ENCODE peak calls at places on chromosome 22, in four cellular contexts. B, Z, Q and A are unnamed samples.

GRCh38 chr22:46004105-46004866 is 27.3 kb upstream of the WNT7B start:
- DNase-seq in B (no peak), Z (no peak), Q (no peak), A (no peak)

GRCh38 chr22:46788426-46789168 is 26.1 kb downstream of the TBC1D22A start:
- DNase-seq in B (no peak), Z (peak; percentile 8), Q (no peak), A (no peak)

GRCh38 chr22:30397656-30398635 is 1.1 kb downstream of the SEC14L2 start:
- DNase-seq in B (peak; percentile 43), Z (no peak), Q (no peak), A (no peak)

GRCh38 chr22:24444251-24444650 is 16.9 kb downstream of the ADORA2A start:
- DNase-seq in B (no peak), Z (no peak), Q (no peak), A (no peak)

GRCh38 chr22:47267531-47268282 is 505.3 kb downstream of the TBC1D22A start:
- DNase-seq in B (no peak), Z (no peak), Q (no peak), A (no peak)

GRCh38 chr22:27655582-27656185 is 145.9 kb downstream of the MN1 start:
- DNase-seq in B (no peak), Z (no peak), Q (no peak), A (no peak)

GRCh38 chr22:46641829-46642266 is 21.7 kb downstream of the GRAMD4 start:
- DNase-seq in B (no peak), Z (no peak), Q (no peak), A (no peak)

GRCh38 chr22:46070722-46071450 is 79.4 kb upstream of the PPARA start:
- DNase-seq in B (peak; percentile 88), Z (peak; percentile 52), Q (no peak), A (no peak)

GRCh38 chr22:47046411-47047065 is 284.1 kb downstream of the TBC1D22A start:
- DNase-seq in B (no peak), Z (no peak), Q (no peak), A (no peak)

GRCh38 chr22:25496396-25497064 is 67.9 kb upstream of the GRK3 start:
- DNase-seq in B (no peak), Z (no peak), Q (no peak), A (no peak)

GRCh38 chr22:17563936-17564391 is 666 bp downstream of the SLC25A18 start:
- DNase-seq in B (no peak), Z (no peak), Q (no peak), A (no peak)

GRCh38 chr22:35154937-35155387 is 89.0 kb downstream of the ISX start:
- DNase-seq in B (peak; percentile 63), Z (peak; percentile 86), Q (peak; percentile 70), A (peak; percentile 81)

GRCh38 chr22:30217698-30218565 is 28.6 kb downstream of the LIF start:
- DNase-seq in B (no peak), Z (no peak), Q (no peak), A (no peak)

GRCh38 chr22:19878461-19879247 is 24.0 kb upstream of the GNB1L start:
- DNase-seq in B (peak; percentile 34), Z (peak; percentile 8), Q (no peak), A (peak; percentile 40)

GRCh38 chr22:33539902-33540751 is 380.1 kb downstream of the LARGE1 start:
- DNase-seq in B (no peak), Z (no peak), Q (no peak), A (no peak)

GRCh38 chr22:49676783-49677494 is 150.7 kb downstream of the BRD1 start:
- DNase-seq in B (no peak), Z (no peak), Q (no peak), A (peak; percentile 29)
- TF ChIP-seq TEAD4 in B (no peak), Z (no peak), Q (no peak), A (no peak)

DNA sequence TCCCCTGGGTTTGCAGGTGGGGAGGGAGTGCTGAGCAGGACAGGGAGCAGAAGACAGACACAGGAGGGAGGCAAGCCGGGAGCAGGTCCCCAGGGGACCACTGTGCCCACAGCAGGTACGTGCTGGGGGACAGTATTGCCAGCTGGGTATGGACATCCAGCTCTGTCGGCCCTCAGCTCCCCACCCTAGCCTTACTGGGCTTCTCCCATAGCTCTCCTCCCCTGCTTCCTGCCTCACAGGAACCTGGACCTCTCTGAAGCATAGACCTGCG is 9.8 kb downstream of the LRRC74B start:
- DNase-seq in B (no peak), Z (no peak), Q (no peak), A (no peak)
- TF ChIP-seq TEAD4 in B (no peak), Z (no peak), Q (no peak), A (no peak)

DNA sequence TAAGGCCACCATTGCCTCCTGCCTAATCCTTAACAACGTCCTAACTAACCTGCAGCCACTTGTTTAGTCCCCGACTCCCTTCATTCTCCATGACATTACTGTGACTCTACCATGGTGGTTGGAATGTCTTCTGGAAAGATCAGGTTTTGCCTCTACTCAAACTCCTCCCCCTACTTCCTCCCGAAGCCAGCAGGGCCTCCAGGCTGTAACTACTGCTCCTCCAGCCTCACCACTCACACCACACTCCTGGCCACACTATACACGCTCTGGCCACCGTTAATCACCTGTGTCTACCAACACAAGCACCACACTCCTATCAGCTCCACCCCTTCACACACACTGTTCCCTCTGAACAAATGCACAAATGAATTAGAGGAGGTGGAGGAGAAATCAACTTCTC is 69.2 kb downstream of the PACSIN2 start:
- DNase-seq in B (no peak), Z (no peak), Q (peak; percentile 27), A (no peak)
- TF ChIP-seq TEAD4 in B (no peak), Z (no peak), Q (no peak), A (peak; percentile 22)

GRCh38 chr22:44574057-44574456 is 76.0 kb upstream of the RTL6 start:
- DNase-seq in B (no peak), Z (no peak), Q (no peak), A (no peak)

GRCh38 chr22:44575344-44576268 is 77.6 kb upstream of the RTL6 start:
- DNase-seq in B (peak; percentile 64), Z (no peak), Q (no peak), A (no peak)

GRCh38 chr22:44576311-44577260 is 78.6 kb upstream of the RTL6 start:
- DNase-seq in B (no peak), Z (no peak), Q (no peak), A (no peak)

GRCh38 chr22:44573451-44573850 is 75.4 kb upstream of the RTL6 start:
- DNase-seq in B (no peak), Z (no peak), Q (no peak), A (no peak)

GRCh38 chr22:44574581-44575343 is 76.7 kb upstream of the RTL6 start:
- DNase-seq in B (peak; percentile 62), Z (no peak), Q (no peak), A (no peak)
- TF ChIP-seq TEAD4 in B (no peak), Z (no peak), Q (no peak), A (no peak)

DNA sequence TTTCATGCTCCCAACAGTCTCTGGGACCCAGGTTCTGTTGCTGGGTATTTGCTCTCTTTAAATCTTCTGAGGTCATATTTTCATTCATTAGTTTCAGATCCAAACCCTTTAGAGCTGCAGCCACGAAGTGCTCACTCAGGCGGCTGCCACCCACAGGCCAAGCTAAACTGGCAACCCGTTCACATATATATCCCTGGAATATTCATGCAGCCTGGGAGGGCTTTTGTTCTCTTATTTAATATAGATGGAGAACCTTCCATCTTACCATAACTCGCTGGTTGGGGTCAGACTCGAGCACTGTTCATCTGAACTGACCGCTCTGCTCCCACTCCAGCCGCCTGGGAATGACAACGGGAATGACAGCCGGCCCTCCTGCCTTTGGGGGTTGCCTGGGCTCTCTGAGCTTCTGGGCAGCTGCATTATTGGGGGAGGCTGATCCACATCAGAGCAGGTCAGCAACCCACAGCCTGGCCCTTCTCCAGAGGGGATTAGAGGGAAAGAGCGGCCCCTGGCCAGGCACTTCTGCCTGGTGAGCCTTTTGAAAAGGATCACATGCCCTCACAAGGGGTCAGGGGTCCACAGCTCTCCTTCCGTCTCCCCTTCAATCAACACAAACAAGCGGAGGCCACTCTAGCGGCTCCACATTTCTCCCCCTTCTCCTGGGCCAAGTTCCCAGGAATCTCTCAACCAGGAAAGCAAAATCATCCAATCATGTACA is 11.9 kb downstream of the TMEM184B start:
- DNase-seq in B (no peak), Z (no peak), Q (no peak), A (no peak)
- TF ChIP-seq TEAD4 in B (no peak), Z (no peak), Q (no peak), A (no peak)

GRCh38 chr22:50242406-50242949 is 2.3 kb downstream of the TUBGCP6 start:
- DNase-seq in B (no peak), Z (no peak), Q (no peak), A (no peak)
- TF ChIP-seq TEAD4 in B (no peak), Z (no peak), Q (no peak), A (no peak)

DNA sequence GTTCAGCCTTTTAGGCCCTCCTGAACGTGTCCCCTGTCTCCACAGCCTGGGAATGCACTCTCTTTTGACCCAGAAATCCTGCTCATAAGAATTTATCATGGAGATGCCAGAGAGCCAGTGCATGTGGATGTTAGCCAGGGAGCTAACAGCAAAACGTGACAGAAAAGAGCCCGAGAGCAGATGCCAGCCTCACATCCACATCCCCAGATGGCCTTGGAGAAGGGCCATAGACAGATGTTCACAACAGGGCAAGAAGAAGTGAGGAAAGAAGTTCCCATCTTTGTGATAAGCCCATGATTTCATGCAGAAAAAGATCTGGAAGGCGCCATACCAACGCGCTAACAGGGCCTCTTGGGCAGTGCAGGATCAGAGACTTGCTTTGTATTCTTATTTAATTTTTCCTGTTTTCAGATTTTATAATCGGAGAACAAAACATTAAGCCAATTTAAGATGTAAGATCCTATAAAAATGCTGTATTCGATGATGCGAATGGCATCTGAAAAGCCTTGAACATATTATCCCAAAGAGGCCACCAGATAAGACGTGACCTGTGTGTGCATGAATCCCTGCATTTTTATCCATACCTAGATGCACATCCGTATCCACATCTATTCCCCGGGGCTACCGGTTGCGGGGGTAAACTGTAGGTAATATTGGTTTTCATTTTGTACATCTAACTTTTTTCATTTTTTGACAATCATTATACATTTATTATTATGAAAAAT is 48.7 kb downstream of the IGLL5 start:
- DNase-seq in B (no peak), Z (no peak), Q (no peak), A (no peak)
- TF ChIP-seq TEAD4 in B (no peak), Z (no peak), Q (no peak), A (no peak)